ENCODE peak calls at places on chromosome 14, in ten cellular contexts. A is NB4; V is caudate nucleus; O is tibial artery; Q is mesothelial cell of epicardium; E is left kidney; K is stimulated activated CD4-positive, alpha-beta T cell treated with anti-CD3 and anti-CD28 coated beads, TNF-alpha, amount 100 ng/mL, for 24 hours; S is NCI-H2171; G is GM03348; B is T-helper 22 cell. J is an unnamed sample.

GRCh38 chr14:86141966-86142365 is 612.0 kb downstream of the FLRT2 start:
- DNase-seq in A (no peak), V (no peak), O (no peak), Q (no peak), E (no peak), K (no peak), S (no peak), G (no peak), B (no peak), J (no peak)

GRCh38 chr14:56390859-56391258 is 188.7 kb upstream of the TMEM260 start:
- DNase-seq in A (peak; percentile 3), V (no peak), O (no peak), Q (no peak), E (no peak), K (no peak), S (no peak), G (no peak), B (no peak), J (no peak)

GRCh38 chr14:36661506-36662257 is at the start of gene PAX9:
- DNase-seq in A (peak; percentile 29), V (no peak), O (peak; percentile 84), Q (no peak), E (peak; percentile 96), K (no peak), S (peak; percentile 95), G (peak; percentile 94), B (no peak), J (peak; percentile 89)

GRCh38 chr14:99535448-99535847 is 54.2 kb downstream of the CCNK start:
- DNase-seq in A (no peak), V (no peak), O (no peak), Q (no peak), E (no peak), K (no peak), S (no peak), G (no peak), B (no peak), J (no peak)

GRCh38 chr14:74578479-74578878 is 33.6 kb downstream of the LTBP2 start:
- DNase-seq in A (no peak), V (no peak), O (no peak), Q (no peak), E (no peak), K (no peak), S (no peak), G (no peak), B (no peak), J (no peak)

GRCh38 chr14:91237219-91237618 is 7.3 kb downstream of the GPR68 start:
- DNase-seq in A (no peak), V (no peak), O (no peak), Q (no peak), E (no peak), K (no peak), S (no peak), G (peak; percentile 83), B (no peak), J (no peak)

GRCh38 chr14:90521930-90522483 is 125.2 kb downstream of the CALM1 start:
- DNase-seq in A (no peak), V (no peak), O (no peak), Q (no peak), E (no peak), K (no peak), S (no peak), G (no peak), B (no peak), J (no peak)

GRCh38 chr14:62914025-62914424 is 131.2 kb downstream of the KCNH5 start:
- DNase-seq in A (no peak), V (no peak), O (no peak), Q (no peak), E (peak; percentile 17), K (no peak), S (no peak), G (no peak), B (no peak), J (no peak)

GRCh38 chr14:38724621-38725020 is 378.4 kb downstream of the SEC23A start:
- DNase-seq in A (no peak), V (no peak), O (no peak), Q (no peak), E (no peak), K (no peak), S (no peak), G (no peak), B (no peak), J (no peak)

GRCh38 chr14:58922211-58922940 is 266.1 kb upstream of the DAAM1 start:
- DNase-seq in A (no peak), V (no peak), O (no peak), Q (no peak), E (no peak), K (no peak), S (no peak), G (no peak), B (no peak), J (no peak)

GRCh38 chr14:21347201-21347600 is 36.6 kb downstream of the SUPT16H start:
- DNase-seq in A (no peak), V (no peak), O (no peak), Q (no peak), E (no peak), K (no peak), S (no peak), G (peak; percentile 7), B (no peak), J (no peak)

GRCh38 chr14:34254596-34254995 is 207.4 kb downstream of the SPTSSA start:
- DNase-seq in A (no peak), V (no peak), O (no peak), Q (no peak), E (peak; percentile 18), K (no peak), S (no peak), G (no peak), B (no peak), J (no peak)

GRCh38 chr14:100070310-100070709 is 5.1 kb downstream of the EVL start:
- DNase-seq in A (no peak), V (no peak), O (no peak), Q (no peak), E (peak; percentile 73), K (no peak), S (no peak), G (no peak), B (peak; percentile 52), J (no peak)

GRCh38 chr14:38073641-38074040 is 134.1 kb upstream of the SSTR1 start:
- DNase-seq in A (no peak), V (no peak), O (no peak), Q (no peak), E (no peak), K (no peak), S (no peak), G (peak; percentile 24), B (no peak), J (no peak)

GRCh38 chr14:67763158-67763822 is 53.1 kb downstream of the ZFYVE26 start:
- DNase-seq in A (peak; percentile 6), V (no peak), O (no peak), Q (no peak), E (no peak), K (no peak), S (no peak), G (no peak), B (no peak), J (no peak)

GRCh38 chr14:67806228-67806627 is 10.2 kb downstream of the ZFYVE26 start:
- DNase-seq in A (peak; percentile 18), V (no peak), O (no peak), Q (no peak), E (no peak), K (no peak), S (no peak), G (peak; percentile 42), B (no peak), J (no peak)

GRCh38 chr14:101114726-101115481 is 211.4 kb upstream of the RTL1 start:
- DNase-seq in A (no peak), V (no peak), O (no peak), Q (no peak), E (no peak), K (no peak), S (no peak), G (no peak), B (no peak), J (no peak)

J was measured in NCI-H748 treated with DMSO at 0.1 percent for 48 hours.